ENCODE peak calls at places on chromosomes 5 and 9, in seven cellular contexts. J is epithelial cell of esophagus, R is fibroblast of mammary gland, E is GM12864, X is GM12865, B is adrenal gland, K is MCF 10A. M is an unnamed sample.

GRCh38 chr5:19179561-19179960 is 808.4 kb downstream of the CDH18 start:
- DNase-seq in J (peak), R (no peak), E (no peak), X (no peak), B (no peak), K (no peak), M (no peak)

GRCh38 chr5:138492552-138493045 is 27.3 kb downstream of the EGR1 start:
- DNase-seq in J (no peak), R (no peak), E (no peak), X (no peak), B (no peak), K (no peak), M (no peak)

GRCh38 chr5:88727705-88728313 is 155.2 kb downstream of the MEF2C start:
- DNase-seq in J (peak), R (peak), E (no peak), X (peak), B (no peak), K (peak), M (no peak)

GRCh38 chr5:11608530-11608929 is 295.7 kb downstream of the CTNND2 start:
- DNase-seq in J (no peak), R (no peak), E (no peak), X (no peak), B (no peak), K (no peak), M (no peak)

GRCh38 chr5:78009937-78010527 is 233.9 kb upstream of the TBCA start:
- DNase-seq in J (no peak), R (peak), E (no peak), X (no peak), B (no peak), K (no peak), M (no peak)

GRCh38 chr5:76312783-76313182 is 90.3 kb upstream of the IQGAP2 start:
- DNase-seq in J (no peak), R (no peak), E (no peak), X (no peak), B (no peak), K (no peak), M (no peak)

GRCh38 chr9:137307255-137308101 is 5.4 kb upstream of the NRARP start:
- DNase-seq in J (no peak), R (no peak), E (no peak), X (no peak), B (peak), K (no peak), M (no peak)

GRCh38 chr9:134919316-134919715 is 1.6 kb upstream of the FCN1 start:
- DNase-seq in J (no peak), R (no peak), E (no peak), X (no peak), B (peak), K (no peak), M (no peak)

GRCh38 chr9:36189978-36190377 is 743 bp upstream of the CLTA start:
- DNase-seq in J (no peak), R (no peak), E (no peak), X (peak), B (peak), K (no peak), M (no peak)

GRCh38 chr9:124139001-124139400 is 118.7 kb upstream of the NEK6 start:
- DNase-seq in J (no peak), R (peak), E (no peak), X (peak), B (no peak), K (peak), M (no peak)

DNA sequence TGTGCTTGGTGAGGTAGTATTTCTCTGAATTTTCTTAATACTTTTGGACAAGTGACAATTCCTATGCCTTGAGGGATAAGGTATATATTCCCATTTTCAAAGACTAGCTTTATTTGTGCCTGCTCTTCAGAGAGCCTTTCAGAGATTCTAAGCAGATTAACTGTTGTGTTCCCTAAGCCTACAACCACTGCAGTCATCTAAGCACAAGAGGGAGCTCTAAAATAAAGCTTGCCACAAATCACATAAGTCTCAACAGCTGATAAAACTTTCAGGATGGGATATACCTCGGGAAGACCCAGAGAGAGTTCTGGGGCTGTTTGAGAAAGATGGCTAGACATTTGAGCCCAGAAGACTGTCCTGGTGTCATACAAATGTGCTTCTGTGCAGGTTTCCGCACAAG is 157.3 kb downstream of the CYLC2 start:
- DNase-seq in J (peak), R (no peak), E (no peak), X (no peak), B (no peak), K (peak), M (no peak)
- TF ChIP-seq CTCF in J (no peak), R (no peak), E (no peak), X (no peak), B (no peak), K (peak), M (no peak)

GRCh38 chr5:16558984-16559629 is 57.7 kb downstream of the RETREG1 start:
- DNase-seq in J (no peak), R (no peak), E (no peak), X (no peak), B (no peak), K (no peak), M (no peak)
- TF ChIP-seq CTCF in J (no peak), R (no peak), E (no peak), X (no peak), B (no peak), K (no peak), M (no peak)

GRCh38 chr5:1139366-1139765 is 27.5 kb upstream of the SLC12A7 start:
- DNase-seq in J (no peak), R (no peak), E (no peak), X (no peak), B (no peak), K (no peak), M (no peak)
- TF ChIP-seq CTCF in J (no peak), R (no peak), E (no peak), X (no peak), B (no peak), K (no peak), M (no peak)

GRCh38 chr5:56839062-56839461 is 23.7 kb downstream of the MAP3K1 start:
- DNase-seq in J (no peak), R (no peak), E (no peak), X (no peak), B (no peak), K (no peak), M (no peak)

GRCh38 chr5:56837386-56837785 is 22.0 kb downstream of the MAP3K1 start:
- DNase-seq in J (no peak), R (no peak), E (no peak), X (no peak), B (no peak), K (no peak), M (no peak)

GRCh38 chr5:56840597-56840996 is 25.2 kb downstream of the MAP3K1 start:
- DNase-seq in J (no peak), R (no peak), E (no peak), X (peak), B (no peak), K (no peak), M (no peak)

GRCh38 chr5:56837956-56838355 is 22.6 kb downstream of the MAP3K1 start:
- DNase-seq in J (no peak), R (no peak), E (no peak), X (no peak), B (no peak), K (no peak), M (no peak)

DNA sequence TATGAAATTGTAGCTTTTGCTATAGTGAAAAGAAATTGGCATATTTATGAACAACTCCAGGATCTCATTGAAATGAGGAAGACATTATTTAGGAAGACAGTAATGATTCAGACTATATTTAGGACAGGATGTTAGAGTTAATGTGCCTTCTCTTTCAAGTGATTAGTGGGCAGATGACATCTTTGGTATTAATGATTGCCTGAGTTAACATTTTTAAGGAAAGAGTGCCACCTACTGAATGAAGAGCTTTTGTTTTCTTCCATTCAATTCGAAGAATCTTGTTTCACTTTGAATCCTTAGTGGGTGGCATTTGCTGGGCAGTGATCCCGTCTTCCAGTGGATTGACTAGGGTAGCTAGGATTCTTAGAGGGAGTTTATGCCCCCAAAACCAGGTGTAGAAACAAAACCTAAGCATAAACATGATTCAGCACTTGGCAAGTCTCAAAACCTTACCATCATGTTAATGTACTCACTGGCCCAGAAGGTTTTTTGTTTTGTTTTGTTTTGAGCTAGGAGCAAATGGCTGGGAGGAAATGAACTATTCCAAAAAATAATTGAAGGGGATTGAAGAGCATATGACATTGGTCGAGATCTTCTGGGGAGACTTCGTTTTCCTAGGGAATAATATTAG is 23.2 kb downstream of the MAP3K1 start:
- DNase-seq in J (peak), R (peak), E (no peak), X (peak), B (no peak), K (peak), M (peak)
- TF ChIP-seq CTCF in J (peak), R (peak), E (peak), X (peak), B (peak), K (peak), M (peak)

GRCh38 chr9:22120595-22120994 is 111.5 kb upstream of the CDKN2B start:
- DNase-seq in J (no peak), R (no peak), E (no peak), X (no peak), B (no peak), K (no peak), M (no peak)

GRCh38 chr9:22118810-22119479 is 109.8 kb upstream of the CDKN2B start:
- DNase-seq in J (peak), R (no peak), E (no peak), X (no peak), B (no peak), K (no peak), M (no peak)

GRCh38 chr9:22116751-22117150 is 107.6 kb upstream of the CDKN2B start:
- DNase-seq in J (no peak), R (no peak), E (no peak), X (no peak), B (no peak), K (no peak), M (no peak)

GRCh38 chr9:22117511-22118388 is 108.6 kb upstream of the CDKN2B start:
- DNase-seq in J (peak), R (peak), E (no peak), X (no peak), B (no peak), K (no peak), M (no peak)

DNA sequence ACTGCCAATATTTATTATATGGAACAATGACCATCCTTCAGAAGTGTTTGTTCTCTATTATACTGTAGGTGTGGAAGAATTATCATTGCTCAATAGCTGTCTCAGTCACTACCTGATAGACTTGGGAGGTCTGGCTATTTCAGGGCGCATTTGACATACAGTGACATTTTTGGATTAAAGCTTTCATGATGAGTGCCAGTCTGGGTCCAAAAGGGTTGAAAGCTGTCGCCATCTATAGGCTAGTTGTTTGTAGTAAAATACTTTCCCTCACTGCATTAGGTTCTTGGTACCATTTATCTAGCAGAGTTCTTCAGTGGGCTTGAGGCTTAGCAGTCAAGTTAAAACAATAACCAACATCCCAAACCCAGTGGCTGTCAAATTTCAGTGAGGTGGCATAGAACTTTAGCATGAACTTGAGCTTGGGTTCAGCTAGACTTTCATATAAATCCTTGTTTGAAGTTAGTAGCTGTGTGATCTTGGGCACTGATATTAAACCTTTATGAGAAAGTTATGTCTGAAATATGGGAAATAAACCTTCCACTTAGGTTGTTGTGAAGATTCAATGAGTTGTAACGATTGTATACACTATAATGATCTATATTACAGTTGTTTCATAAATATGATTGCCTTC is 110.5 kb upstream of the CDKN2B start:
- DNase-seq in J (peak), R (peak), E (no peak), X (peak), B (no peak), K (no peak), M (no peak)
- TF ChIP-seq CTCF in J (peak), R (peak), E (peak), X (peak), B (peak), K (no peak), M (peak)

GRCh38 chr5:147949711-147950573 is 43.6 kb upstream of the C5orf46 start:
- DNase-seq in J (peak), R (peak), E (no peak), X (peak), B (no peak), K (peak), M (peak)
- TF ChIP-seq CTCF in J (peak), R (peak), E (peak), X (peak), B (peak), K (peak), M (peak)

GRCh38 chr5:96614110-96614691 is 48.0 kb upstream of the CAST start:
- DNase-seq in J (peak), R (peak), E (peak), X (peak), B (peak), K (peak), M (peak)
- TF ChIP-seq CTCF in J (peak), R (peak), E (peak), X (peak), B (peak), K (peak), M (peak)

DNA sequence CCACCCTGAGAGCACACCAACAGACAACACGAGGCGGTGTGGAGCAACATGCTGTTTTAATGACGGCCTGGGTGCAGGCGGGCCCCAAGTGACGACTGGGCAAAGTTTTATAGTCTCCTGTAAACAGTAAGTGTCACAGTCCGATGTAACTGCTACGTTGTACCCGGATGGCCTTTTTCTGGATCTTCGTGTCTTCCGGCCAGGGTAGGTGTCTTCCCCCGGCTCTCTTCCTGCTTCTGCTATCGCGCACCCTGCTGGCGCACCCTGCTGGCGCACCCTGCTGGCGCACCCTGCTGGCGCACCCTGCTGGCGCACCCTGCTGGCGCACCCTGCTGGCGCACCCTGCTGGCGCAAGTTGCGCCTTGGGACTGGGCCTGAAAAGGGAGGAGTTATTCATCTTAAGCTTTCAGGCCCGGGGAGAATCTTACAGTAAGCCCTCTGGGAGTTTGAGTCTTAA is 143.0 kb upstream of the TARS1 start:
- DNase-seq in J (no peak), R (no peak), E (no peak), X (no peak), B (no peak), K (no peak), M (no peak)
- TF ChIP-seq CTCF in J (no peak), R (no peak), E (no peak), X (no peak), B (no peak), K (peak), M (peak)

M was measured in GM13977.